ENCODE peak calls at places on chromosomes 13 and 19, in eight cellular contexts. H, L, K, R, M, T, W and J are unnamed samples.

GRCh38 chr19:2059422-2060201 is 8.6 kb upstream of the MKNK2 start:
- DNase-seq in H (peak; percentile 88), L (peak; percentile 78), K (no peak), R (peak; percentile 70), M (no peak), T (peak; percentile 92), W (peak; percentile 83), J (peak; percentile 91)

GRCh38 chr19:4844348-4845179 is 13.1 kb upstream of the TICAM1 start:
- DNase-seq in H (no peak), L (no peak), K (no peak), R (no peak), M (peak; percentile 70), T (no peak), W (no peak), J (peak; percentile 90)

GRCh38 chr19:1361601-1362384 is 21.9 kb upstream of the NDUFS7 start:
- DNase-seq in H (peak; percentile 94), L (peak; percentile 79), K (no peak), R (peak; percentile 51), M (no peak), T (no peak), W (no peak), J (peak; percentile 89)

GRCh38 chr13:21616205-21616604 is 12.2 kb upstream of the MICU2 start:
- DNase-seq in H (no peak), L (no peak), K (no peak), R (no peak), M (no peak), T (no peak), W (no peak), J (peak; percentile 58)

GRCh38 chr13:33123066-33123940 is 107.1 kb downstream of the KL start:
- DNase-seq in H (no peak), L (peak; percentile 64), K (no peak), R (no peak), M (peak; percentile 48), T (no peak), W (no peak), J (no peak)

GRCh38 chr19:18104793-18105131 is 7.2 kb downstream of the MAST3 start:
- DNase-seq in H (no peak), L (no peak), K (no peak), R (no peak), M (no peak), T (no peak), W (no peak), J (no peak)

GRCh38 chr19:46201413-46202310 is 27.9 kb upstream of the IGFL1 start:
- DNase-seq in H (peak; percentile 61), L (peak; percentile 12), K (no peak), R (no peak), M (no peak), T (no peak), W (no peak), J (peak; percentile 64)

GRCh38 chr13:94784066-94784465 is 71.7 kb upstream of the SOX21 start:
- DNase-seq in H (no peak), L (no peak), K (no peak), R (no peak), M (no peak), T (no peak), W (no peak), J (no peak)

GRCh38 chr19:45139286-45140143 is 21.3 kb downstream of the NKPD1 start:
- DNase-seq in H (no peak), L (no peak), K (no peak), R (no peak), M (no peak), T (no peak), W (no peak), J (no peak)

GRCh38 chr19:14561832-14562351 is 10.0 kb downstream of the NDUFB7 start:
- DNase-seq in H (peak; percentile 87), L (no peak), K (no peak), R (no peak), M (peak; percentile 57), T (no peak), W (no peak), J (peak; percentile 57)

GRCh38 chr19:49378501-49378900 is 9.5 kb upstream of the KASH5 start:
- DNase-seq in H (no peak), L (no peak), K (no peak), R (no peak), M (no peak), T (no peak), W (no peak), J (no peak)

GRCh38 chr19:42508892-42509444 is 19.3 kb downstream of the CEACAM1 start:
- DNase-seq in H (no peak), L (no peak), K (no peak), R (no peak), M (no peak), T (no peak), W (no peak), J (no peak)

GRCh38 chr19:47497073-47497766 is 13.2 kb upstream of the KPTN start:
- DNase-seq in H (no peak), L (no peak), K (no peak), R (no peak), M (no peak), T (no peak), W (no peak), J (no peak)

GRCh38 chr19:37695144-37695899 is 24.2 kb downstream of the ZNF607 start:
- DNase-seq in H (no peak), L (no peak), K (no peak), R (no peak), M (no peak), T (no peak), W (no peak), J (no peak)

GRCh38 chr19:53810891-53811290 is 13.2 kb downstream of the NLRP12 start:
- DNase-seq in H (no peak), L (no peak), K (no peak), R (no peak), M (no peak), T (no peak), W (no peak), J (no peak)

GRCh38 chr19:53333466-53334449 is at the start of gene ZNF845:
- DNase-seq in H (peak; percentile 93), L (peak; percentile 95), K (peak; percentile 96), R (peak; percentile 93), M (peak; percentile 93), T (peak; percentile 96), W (peak; percentile 60), J (peak; percentile 91)

GRCh38 chr19:7497292-7497691 is 8.5 kb upstream of the PEX11G start:
- DNase-seq in H (no peak), L (no peak), K (no peak), R (peak; percentile 52), M (no peak), T (no peak), W (no peak), J (no peak)

GRCh38 chr19:44573647-44574046 is 39.7 kb upstream of the IGSF23 start:
- DNase-seq in H (no peak), L (no peak), K (no peak), R (no peak), M (no peak), T (no peak), W (no peak), J (no peak)